ENCODE peak calls at places on chromosomes 5 and 9, in five cellular contexts. X, G, U, B and J are unnamed samples.

GRCh38 chr5:77312411-77312810 is 101.9 kb downstream of the PDE8B start:
- DNase-seq in G (peak), U (no peak), X (no peak), B (no peak), J (no peak)

GRCh38 chr5:141508808-141509611 is 20.1 kb downstream of the PCDHGC5 start:
- DNase-seq in B (no peak), G (peak), X (no peak), U (peak), J (no peak)

GRCh38 chr5:454936-455335 is 12.0 kb downstream of the EXOC3 start:
- DNase-seq in U (no peak), X (no peak), G (peak), B (no peak), J (peak)

GRCh38 chr5:146340260-146341081 is 1.8 kb downstream of the POU4F3 start:
- DNase-seq in U (peak), B (no peak), G (peak), X (no peak), J (peak)

GRCh38 chr9:6739218-6739617 is 18.6 kb upstream of the KDM4C start:
- DNase-seq in B (no peak), U (no peak), X (no peak), G (no peak), J (peak)

GRCh38 chr5:126138475-126139005 is 284.7 kb upstream of the GRAMD2B start:
- DNase-seq in U (no peak), X (no peak), G (no peak), B (no peak), J (no peak)

GRCh38 chr5:179387151-179388110 is 42.2 kb upstream of the ADAMTS2 start:
- DNase-seq in G (no peak), B (no peak), U (no peak), X (no peak), J (no peak)

GRCh38 chr9:38708759-38709158 is 11.2 kb downstream of the FAM240B start:
- DNase-seq in X (no peak), B (no peak), U (no peak), G (no peak), J (no peak)

GRCh38 chr5:137617806-137618205 is 118.1 kb downstream of the KLHL3 start:
- DNase-seq in U (no peak), G (no peak), B (no peak), X (no peak), J (no peak)

GRCh38 chr9:121783126-121783522 is 131.7 kb downstream of the DAB2IP start:
- DNase-seq in B (no peak), X (no peak), U (no peak), G (no peak), J (no peak)

GRCh38 chr9:78393340-78393739 is 96.4 kb downstream of the PSAT1 start:
- DNase-seq in X (no peak), G (no peak), B (no peak), U (no peak), J (no peak)

GRCh38 chr5:96247097-96247675 is 185.9 kb downstream of the PCSK1 start:
- DNase-seq in B (no peak), U (no peak), G (no peak), X (no peak), J (no peak)

GRCh38 chr9:696332-697090 is 145.0 kb upstream of the DMRT1 start:
- DNase-seq in G (peak), U (no peak), B (no peak), X (no peak), J (no peak)

GRCh38 chr5:56506586-56506985 is 273.5 kb upstream of the ANKRD55 start:
- DNase-seq in X (no peak), G (no peak), B (no peak), U (no peak), J (no peak)

GRCh38 chr5:99010294-99010693 is 81.5 kb upstream of the CHD1 start:
- DNase-seq in U (no peak), B (no peak), X (no peak), G (no peak), J (no peak)

GRCh38 chr5:132234684-132235062 is 7.0 kb upstream of the P4HA2 start:
- DNase-seq in G (no peak), X (no peak), B (no peak), U (no peak), J (peak)

GRCh38 chr5:36164461-36164860 is 12.6 kb downstream of the SKP2 start:
- DNase-seq in B (no peak), U (no peak), G (no peak), X (no peak), J (no peak)

GRCh38 chr9:137030528-137030927 is 1.4 kb downstream of the FUT7 start:
- DNase-seq in G (no peak), B (no peak), X (peak), U (peak), J (peak)

GRCh38 chr9:8365029-8365428 is 565.5 kb upstream of the DMAC1 start:
- DNase-seq in B (no peak), X (no peak), U (peak), G (no peak), J (no peak)

GRCh38 chr5:172801184-172801671 is 30.2 kb upstream of the DUSP1 start:
- DNase-seq in G (no peak), X (no peak), U (no peak), B (no peak), J (no peak)

GRCh38 chr5:119178435-119178834 is 107.5 kb downstream of the DMXL1 start:
- DNase-seq in X (no peak), B (no peak), U (no peak), G (no peak), J (no peak)

GRCh38 chr5:89668821-89669220 is 740.7 kb downstream of the CETN3 start:
- DNase-seq in B (no peak), G (no peak), U (no peak), X (no peak), J (no peak)

GRCh38 chr9:110479481-110479880 is 100.1 kb downstream of the SVEP1 start:
- DNase-seq in B (no peak), U (no peak), G (no peak), X (no peak), J (no peak)

GRCh38 chr9:110278080-110278707 is 21.9 kb upstream of the TXN start:
- DNase-seq in G (no peak), U (peak), X (no peak), B (no peak), J (no peak)

GRCh38 chr9:15735083-15735974 is 182.5 kb downstream of the CCDC171 start:
- DNase-seq in B (no peak), X (no peak), G (no peak), U (no peak), J (no peak)